ENCODE peak calls at places on chromosomes 3 and 15, in six cellular contexts. I, J, K, U, N and G are unnamed samples. For H3K36me3 and H3K9me3, the result is how much of the 10 kb centered on the place peaks cover.

GRCh38 chr15:97446138-97446537 is 514.4 kb upstream of the ARRDC4 start:
- DNase-seq in I (no peak), J (no peak), K (no peak), U (no peak), N (no peak), G (no peak)

GRCh38 chr15:38886315-38887163 is 321.9 kb upstream of the RASGRP1 start:
- DNase-seq in I (no peak), J (no peak), K (no peak), U (no peak), N (no peak), G (no peak)

GRCh38 chr3:158702815-158703481 is 29.3 kb downstream of the RARRES1 start:
- DNase-seq in I (no peak), J (no peak), K (no peak), U (no peak), N (no peak), G (no peak)

GRCh38 chr3:127467386-127467785 is 123.1 kb downstream of the TPRA1 start:
- DNase-seq in I (no peak), J (no peak), K (no peak), U (no peak), N (no peak), G (no peak)

GRCh38 chr3:168581718-168582332 is 486.1 kb upstream of the GOLIM4 start:
- DNase-seq in I (no peak), J (no peak), K (no peak), U (no peak), N (no peak), G (no peak)

GRCh38 chr3:191376742-191377141 is 46.4 kb upstream of the UTS2B start:
- DNase-seq in I (no peak), J (no peak), K (no peak), U (no peak), N (no peak), G (no peak)

GRCh38 chr3:189714991-189715961 is 84.1 kb downstream of the TP63 start:
- DNase-seq in I (no peak), J (no peak), K (no peak), U (no peak), N (no peak), G (no peak)

GRCh38 chr15:60519218-60519617 is 40.3 kb upstream of the ICE2 start:
- DNase-seq in I (no peak), J (no peak), K (no peak), U (no peak), N (no peak), G (no peak)

GRCh38 chr15:97902140-97902780 is 58.2 kb upstream of the ARRDC4 start:
- DNase-seq in I (peak), J (no peak), K (no peak), U (no peak), N (no peak), G (no peak)

GRCh38 chr15:100109486-100110035 is 232.2 kb downstream of the ADAMTS17 start:
- DNase-seq in I (no peak), J (no peak), K (no peak), U (no peak), N (no peak), G (peak)

GRCh38 chr15:35047528-35047927 is 37.6 kb downstream of the NANOGP8 start:
- DNase-seq in I (peak), J (no peak), K (no peak), U (no peak), N (no peak), G (no peak)

GRCh38 chr3:79139395-79140060 is 628.3 kb downstream of the ROBO1 start:
- DNase-seq in I (no peak), J (no peak), K (no peak), U (no peak), N (no peak), G (no peak)

GRCh38 chr3:141100531-141101320 is 49.6 kb downstream of the SPSB4 start:
- DNase-seq in I (no peak), J (no peak), K (no peak), U (no peak), N (no peak), G (no peak)

GRCh38 chr3:156865732-156866131 is 39.6 kb downstream of the LEKR1 start:
- DNase-seq in I (no peak), J (no peak), K (no peak), U (no peak), N (no peak), G (no peak)

GRCh38 chr3:184375747-184376495 is 2.1 kb downstream of the THPO start:
- DNase-seq in I (no peak), J (no peak), K (no peak), U (no peak), N (no peak), G (peak)

GRCh38 chr15:55289011-55289572 is 521 bp downstream of the RAB27A start:
- DNase-seq in I (peak), J (peak), K (peak), U (no peak), N (no peak), G (peak)

GRCh38 chr3:107258285-107258684 is 119.0 kb upstream of the CCDC54 start:
- DNase-seq in I (no peak), J (no peak), K (no peak), U (no peak), N (no peak), G (no peak)

GRCh38 chr3:127846576-127846975 is 24.3 kb upstream of the MGLL start:
- DNase-seq in I (no peak), J (no peak), K (no peak), U (no peak), N (no peak), G (no peak)

GRCh38 chr3:197694251-197694650 is 42.5 kb downstream of the RUBCN start:
- DNase-seq in I (no peak), J (no peak), K (no peak), U (no peak), N (no peak), G (no peak)
- H3K36me3 ChIP-seq in I (under half), J (half or more), K (half or more), U (under half), N (half or more), G (half or more)

DNA sequence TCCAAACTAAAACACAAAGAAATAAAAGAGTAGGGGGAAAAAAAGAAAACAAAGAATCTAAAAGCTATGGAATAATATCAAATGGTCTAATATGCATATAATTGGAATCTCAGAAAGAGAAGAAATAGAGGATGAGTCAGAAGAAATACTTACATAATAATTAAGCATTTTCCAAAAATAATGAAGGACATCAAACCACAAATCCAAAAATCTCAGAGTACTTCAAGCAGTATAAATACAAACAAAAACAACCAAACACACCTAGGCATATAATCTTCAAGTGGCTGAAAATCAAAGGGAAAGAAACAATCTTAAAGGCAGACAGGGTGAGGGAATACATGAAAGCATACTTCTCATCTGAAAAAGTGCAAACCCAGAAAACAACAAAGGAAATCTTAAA is 46.3 kb downstream of the MYLK start:
- DNase-seq in I (no peak), J (no peak), K (no peak), U (no peak), N (no peak), G (no peak)
- H3K9me3 ChIP-seq in I (under half), J (half or more), K (under half), U (under half), N (under half), G (under half)

DNA sequence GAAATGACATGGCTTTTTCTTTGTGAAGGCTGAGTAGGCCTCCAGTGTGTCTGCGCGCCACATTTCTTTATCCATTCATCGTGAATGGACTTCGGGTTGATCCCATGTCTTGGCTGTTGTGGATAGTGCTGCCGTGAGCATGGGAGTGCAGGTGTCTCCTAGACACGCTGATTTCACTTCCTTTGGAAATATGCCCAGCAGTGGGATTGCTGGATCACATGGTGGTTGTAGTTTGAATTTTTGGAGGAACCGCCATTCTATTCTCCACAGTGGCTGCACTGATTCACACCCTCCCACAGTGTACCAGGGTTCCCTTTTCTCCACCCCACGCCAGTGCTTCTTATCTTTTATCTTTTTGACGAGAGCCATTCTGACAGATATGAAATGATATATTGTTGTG is 171.7 kb downstream of the NSMCE3 start:
- DNase-seq in I (no peak), J (no peak), K (no peak), U (no peak), N (no peak), G (no peak)
- H3K36me3 ChIP-seq in I (under half), J (under half), K (half or more), U (under half), N (under half), G (under half)

GRCh38 chr3:71303627-71304260 is 279.8 kb downstream of the FOXP1 start:
- DNase-seq in I (no peak), J (no peak), K (no peak), U (peak), N (no peak), G (no peak)

GRCh38 chr3:71302604-71303003 is 280.9 kb downstream of the FOXP1 start:
- DNase-seq in I (no peak), J (no peak), K (no peak), U (no peak), N (no peak), G (no peak)

GRCh38 chr3:71304261-71304646 is 279.3 kb downstream of the FOXP1 start:
- DNase-seq in I (no peak), J (no peak), K (no peak), U (no peak), N (no peak), G (no peak)

GRCh38 chr3:71305246-71306206 is 278.0 kb downstream of the FOXP1 start:
- DNase-seq in I (peak), J (peak), K (peak), U (peak), N (peak), G (no peak)

GRCh38 chr3:71304684-71305083 is 278.8 kb downstream of the FOXP1 start:
- DNase-seq in I (peak), J (no peak), K (no peak), U (peak), N (no peak), G (no peak)
- H3K9me3 ChIP-seq in I (under half), J (under half), K (under half), U (under half), N (under half), G (under half)

GRCh38 chr3:12816521-12817340 is 20.3 kb downstream of the CAND2 start:
- DNase-seq in I (no peak), J (peak), K (no peak), U (no peak), N (no peak), G (no peak)

GRCh38 chr3:12813967-12814366 is 17.5 kb downstream of the CAND2 start:
- DNase-seq in I (no peak), J (no peak), K (no peak), U (no peak), N (no peak), G (no peak)

GRCh38 chr3:12817341-12817705 is 20.8 kb downstream of the CAND2 start:
- DNase-seq in I (no peak), J (peak), K (no peak), U (no peak), N (peak), G (no peak)

GRCh38 chr3:12815078-12815477 is 18.6 kb downstream of the CAND2 start:
- DNase-seq in I (no peak), J (no peak), K (no peak), U (no peak), N (no peak), G (no peak)

DNA sequence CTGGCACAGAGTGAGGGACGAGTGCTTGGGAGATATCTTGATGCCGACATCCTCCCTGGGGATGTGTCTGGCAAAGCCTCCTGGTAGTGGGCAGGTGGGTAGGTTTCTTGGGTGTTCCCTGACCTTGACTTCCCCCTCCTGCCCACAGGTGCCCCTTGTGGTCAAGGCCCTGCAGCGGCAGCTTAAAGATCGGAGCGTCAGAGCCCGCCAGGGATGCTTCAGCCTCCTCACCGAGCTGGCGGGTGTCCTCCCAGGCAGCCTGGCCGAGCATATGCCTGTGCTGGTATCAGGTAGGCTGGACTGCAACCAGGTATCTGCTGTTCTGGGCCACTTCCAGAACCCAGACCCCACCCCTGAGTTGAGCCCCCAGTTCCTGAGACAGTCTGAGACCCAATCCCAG is 19.2 kb downstream of the CAND2 start:
- DNase-seq in I (no peak), J (no peak), K (no peak), U (no peak), N (no peak), G (no peak)
- H3K36me3 ChIP-seq in I (under half), J (half or more), K (under half), U (under half), N (half or more), G (under half)

GRCh38 chr15:22258402-22259150 is 178.2 kb downstream of the OR4M2 start:
- DNase-seq in I (no peak), J (no peak), K (no peak), U (no peak), N (no peak), G (no peak)
- H3K9me3 ChIP-seq in I (under half), J (under half), K (under half), U (under half), N (under half), G (under half)

DNA sequence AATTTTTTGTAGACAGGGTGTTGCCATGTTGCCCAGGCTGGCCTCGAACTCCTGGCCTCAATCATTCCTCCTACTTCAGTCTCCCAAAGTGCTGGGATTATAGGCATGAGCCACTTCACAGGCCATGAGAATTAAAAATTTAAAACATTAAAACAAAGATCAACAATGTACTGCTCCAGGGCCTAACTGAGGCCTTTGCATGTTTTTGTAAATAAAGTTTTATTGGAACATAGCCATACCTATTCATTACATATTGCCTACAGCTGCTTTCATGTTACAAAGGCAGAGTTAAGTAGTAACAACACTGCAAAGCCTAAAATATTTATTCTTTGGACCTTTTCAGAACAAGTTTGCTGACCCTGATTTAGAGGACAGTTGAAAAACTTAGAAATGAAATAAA is 9.6 kb downstream of the VPS39 start:
- DNase-seq in I (no peak), J (no peak), K (no peak), U (no peak), N (no peak), G (no peak)
- H3K36me3 ChIP-seq in I (under half), J (under half), K (under half), U (under half), N (under half), G (under half)